ENCODE peak calls at places on chromosome X, in eight cellular contexts. C is Caco-2; X is mammary epithelial cell; Y is psoas muscle; G is CD8-positive, alpha-beta T cell; V is heart left ventricle; P is lung; M is fibroblast of lung. U is an unnamed sample.

GRCh38 chrX:20521245-20521644 is 254.5 kb upstream of the RPS6KA3 start:
- DNase-seq in C (no peak), X (peak; percentile 42), Y (no peak), G (no peak), V (no peak), P (no peak), M (peak; percentile 69), U (no peak)

GRCh38 chrX:120740072-120740471 is 110.2 kb upstream of the C1GALT1C1 start:
- DNase-seq in C (no peak), X (no peak), Y (no peak), G (no peak), V (no peak), P (no peak), M (no peak), U (no peak)

GRCh38 chrX:136221851-136222513 is 29.2 kb downstream of the MAP7D3 start:
- DNase-seq in C (no peak), X (no peak), Y (no peak), G (no peak), V (no peak), P (no peak), M (peak; percentile 53), U (no peak)

GRCh38 chrX:125205084-125205917 is 114.4 kb upstream of the TEX13C start:
- DNase-seq in C (no peak), X (peak; percentile 21), Y (peak; percentile 78), G (peak; percentile 4), V (peak; percentile 58), P (peak; percentile 34), M (peak; percentile 6), U (peak; percentile 85)

GRCh38 chrX:20639115-20639514 is 372.4 kb upstream of the RPS6KA3 start:
- DNase-seq in C (no peak), X (no peak), Y (no peak), G (no peak), V (no peak), P (no peak), M (no peak), U (peak; percentile 20)

GRCh38 chrX:55008571-55009358 is 8.6 kb downstream of the APEX2 start:
- DNase-seq in C (no peak), X (peak; percentile 64), Y (no peak), G (no peak), V (no peak), P (no peak), M (peak; percentile 67), U (no peak)

GRCh38 chrX:154011376-154012335 is 8.0 kb downstream of the IRAK1 start:
- DNase-seq in C (no peak), X (no peak), Y (peak; percentile 42), G (no peak), V (no peak), P (no peak), M (no peak), U (peak; percentile 59)

GRCh38 chrX:71111141-71111843 is at the start of gene IL2RG:
- DNase-seq in C (peak; percentile 45), X (no peak), Y (no peak), G (peak; percentile 73), V (no peak), P (no peak), M (no peak), U (no peak)

GRCh38 chrX:112761239-112762207 is 79.1 kb downstream of the AMOT start:
- DNase-seq in C (no peak), X (no peak), Y (no peak), G (no peak), V (no peak), P (no peak), M (no peak), U (no peak)

DNA sequence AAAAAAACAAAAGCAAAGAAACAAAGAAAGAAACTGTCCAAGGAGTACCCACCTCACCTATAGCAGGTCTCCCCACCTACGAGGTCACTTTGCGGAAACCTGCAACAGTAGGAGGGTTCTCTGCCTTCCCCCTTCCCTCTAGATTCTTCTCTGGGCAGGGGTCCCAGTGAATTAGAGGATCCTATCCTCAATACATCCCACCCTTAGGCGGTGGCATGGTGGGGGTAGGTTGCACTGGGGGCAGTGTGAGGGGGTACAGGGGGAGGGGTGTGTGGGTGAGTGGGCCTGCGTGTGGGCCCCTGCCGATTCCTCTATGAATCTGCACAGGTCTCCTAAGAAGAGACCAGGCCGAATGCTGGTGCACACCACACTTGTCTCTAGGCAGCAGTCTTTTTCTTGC is 65.4 kb downstream of the NBDY start:
- DNase-seq in C (no peak), X (no peak), Y (no peak), G (peak; percentile 2), V (no peak), P (peak; percentile 21), M (no peak), U (no peak)
- H3K4me1 ChIP-seq in C (no peaks in the 10 kb centered on the region), X (no peaks in the 10 kb centered on the region), Y (peaks cover 22% of the 10 kb centered on the region), G (peaks cover 23% of the 10 kb centered on the region), V (peaks cover 3% of the 10 kb centered on the region), P (peaks cover 8% of the 10 kb centered on the region), M (no peaks in the 10 kb centered on the region), U (no peaks in the 10 kb centered on the region)

GRCh38 chrX:139120760-139121159 is 409.2 kb upstream of the FGF13 start:
- DNase-seq in C (no peak), X (peak; percentile 59), Y (no peak), G (no peak), V (no peak), P (no peak), M (peak; percentile 88), U (no peak)

GRCh38 chrX:139121616-139122286 is 408.8 kb upstream of the F9 start:
- DNase-seq in C (no peak), X (no peak), Y (no peak), G (no peak), V (no peak), P (no peak), M (no peak), U (no peak)

GRCh38 chrX:139125916-139126315 is 404.6 kb upstream of the F9 start:
- DNase-seq in C (no peak), X (no peak), Y (no peak), G (no peak), V (no peak), P (no peak), M (no peak), U (no peak)

DNA sequence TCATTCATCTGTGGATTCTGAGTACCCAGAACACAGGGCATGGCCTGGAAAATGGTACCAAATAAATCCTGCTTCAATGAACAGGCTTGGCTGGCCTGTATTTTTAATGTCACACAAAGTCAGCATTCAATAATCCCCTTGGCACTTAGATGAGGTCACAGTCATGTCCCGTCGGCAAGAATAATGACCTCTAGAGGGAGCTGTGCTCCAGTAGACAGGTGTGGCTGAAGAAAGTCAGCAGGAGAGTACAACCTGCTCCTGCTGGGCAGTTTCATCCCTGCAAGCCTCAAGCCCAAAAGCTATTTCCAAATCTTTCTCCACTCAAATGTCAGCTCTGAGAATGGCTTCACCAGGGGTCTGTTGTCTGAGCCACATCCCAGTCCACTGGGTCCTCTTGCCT is 404.0 kb upstream of the F9 start:
- DNase-seq in C (peak; percentile 63), X (peak; percentile 20), Y (peak; percentile 46), G (no peak), V (no peak), P (peak; percentile 44), M (no peak), U (no peak)
- TF ChIP-seq CTCF in C (peak; percentile 70), X (peak; percentile 40), Y (peak; percentile 60), G (no peak), V (peak; percentile 23), P (peak; percentile 24), M (no peak), U (peak; percentile 54)

GRCh38 chrX:46791927-46792825 is 33.3 kb upstream of the SLC9A7 start:
- DNase-seq in C (peak; percentile 32), X (peak; percentile 91), Y (no peak), G (no peak), V (no peak), P (no peak), M (peak; percentile 97), U (peak; percentile 73)
- H3K4me3 ChIP-seq in C (no peak overlapping the region), X (peak overlapping the region; percentile 8), Y (no peak overlapping the region), G (no peak overlapping the region), V (no peak overlapping the region), P (no peak overlapping the region), M (no peak overlapping the region), U (no peak overlapping the region)

GRCh38 chrX:116009871-116010710 is 160.5 kb upstream of the AGTR2 start:
- DNase-seq in C (no peak), X (no peak), Y (no peak), G (no peak), V (peak; percentile 49), P (peak; percentile 57), M (no peak), U (no peak)
- H3K4me1 ChIP-seq in C (no peaks in the 10 kb centered on the region), X (no peaks in the 10 kb centered on the region), Y (no peaks in the 10 kb centered on the region), G (no peaks in the 10 kb centered on the region), V (no peaks in the 10 kb centered on the region), P (no peaks in the 10 kb centered on the region), M (no peaks in the 10 kb centered on the region), U (no peaks in the 10 kb centered on the region)

DNA sequence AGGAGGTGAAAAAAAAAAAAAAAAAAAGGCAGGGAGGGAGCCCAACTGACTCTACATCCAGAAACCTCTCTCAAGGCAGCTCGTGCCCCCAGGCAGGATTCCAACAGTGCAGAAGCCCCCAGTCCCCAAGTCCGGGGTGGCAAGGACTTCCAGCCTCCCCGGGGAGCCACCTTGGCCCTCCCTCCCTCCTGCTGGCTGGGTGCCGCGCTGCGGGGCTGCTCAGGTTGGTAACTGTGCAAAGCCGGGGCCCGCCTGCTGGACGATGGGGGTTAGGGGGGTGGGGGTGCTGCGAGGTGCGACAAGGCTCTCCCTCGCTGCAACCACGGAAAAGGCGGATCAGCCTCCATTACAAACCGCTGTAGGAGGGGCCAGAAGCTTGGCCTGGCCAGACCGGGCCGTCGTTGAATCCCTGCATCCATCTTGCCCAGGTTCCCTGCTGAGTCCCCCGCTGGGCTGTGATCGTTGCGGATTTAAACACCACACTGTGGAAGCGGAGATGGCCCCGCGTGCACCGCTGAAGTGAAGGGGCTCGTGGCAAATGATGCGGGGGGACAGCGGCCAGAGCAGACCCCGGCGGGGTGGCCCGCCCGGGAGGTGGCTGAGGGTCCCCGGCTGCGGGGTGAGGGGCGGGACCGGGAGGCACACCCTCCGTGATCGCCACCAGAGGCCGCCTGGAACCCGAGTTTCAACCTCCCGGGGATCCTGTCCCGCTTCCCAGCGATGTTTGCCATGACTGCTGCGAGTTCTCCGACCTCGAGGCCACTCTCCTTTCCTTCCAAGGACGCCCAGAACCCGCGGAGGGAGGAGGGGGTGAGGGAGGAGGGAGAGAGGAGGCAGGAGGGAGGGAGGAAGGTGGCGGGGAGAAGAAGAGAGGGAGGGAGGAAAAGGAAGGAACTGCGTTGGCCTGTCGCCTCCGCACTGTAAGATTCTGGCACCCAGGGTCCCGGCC is 58.0 kb upstream of the DDX3X start:
- DNase-seq in C (peak; percentile 74), X (peak; percentile 17), Y (peak; percentile 85), G (peak; percentile 56), V (peak; percentile 78), P (peak; percentile 58), M (peak; percentile 48), U (peak; percentile 90)
- TF ChIP-seq CTCF in C (peak; percentile 29), X (peak; percentile 23), Y (peak; percentile 57), G (peak; percentile 33), V (peak; percentile 53), P (peak; percentile 6), M (peak; percentile 36), U (no peak)

DNA sequence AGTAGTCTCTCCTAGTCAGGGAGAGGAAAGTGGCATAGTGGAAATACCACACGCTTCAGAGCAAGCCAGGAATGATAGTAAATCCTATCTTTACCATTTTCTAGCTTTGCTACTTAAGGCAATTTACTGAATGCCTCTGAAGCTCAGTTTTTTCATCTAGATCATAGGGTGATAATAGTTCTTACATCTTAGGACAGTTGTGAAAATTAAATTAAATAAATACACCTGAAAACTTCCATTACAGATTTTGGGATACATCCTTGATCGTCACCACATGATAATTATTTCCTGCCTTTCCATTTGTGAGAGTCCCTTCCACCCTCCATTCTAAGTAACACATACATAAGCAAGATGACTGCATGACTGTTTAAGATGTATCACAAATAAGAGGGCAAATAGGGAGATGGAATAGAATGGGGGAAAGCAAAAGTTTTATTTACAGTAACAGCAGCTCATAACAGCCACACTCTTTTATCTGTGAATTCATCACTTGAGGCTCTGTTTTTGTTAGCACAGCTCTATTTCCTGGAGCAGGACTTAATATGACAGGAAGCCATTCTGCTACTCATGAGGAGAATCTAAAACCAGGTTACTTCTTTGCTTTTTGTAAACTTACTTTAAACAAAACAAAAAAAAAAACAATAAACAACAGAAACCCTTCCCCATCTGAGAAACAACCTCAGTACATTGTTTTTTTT is 13.4 kb downstream of the P2RY10 start:
- DNase-seq in C (no peak), X (no peak), Y (no peak), G (no peak), V (no peak), P (no peak), M (no peak), U (no peak)
- H3K4me3 ChIP-seq in C (no peak overlapping the region), X (no peak overlapping the region), Y (no peak overlapping the region), G (no peak overlapping the region), V (no peak overlapping the region), P (no peak overlapping the region), M (no peak overlapping the region), U (no peak overlapping the region)